ENCODE peak calls at places on chromosome 11, in eight cellular contexts. B is endothelial cell, D is GM12864, W is sigmoid colon, Y is transverse colon, U is upper lobe of right lung, R is A549, V is PC-9. G is an unnamed sample.

GRCh38 chr11:13940611-13941256 is 21.8 kb upstream of the SPON1 start:
- DNase-seq in B (no peak), D (no peak), W (no peak), Y (no peak), U (no peak), R (no peak), V (no peak), G (no peak)

GRCh38 chr11:105915036-105915435 is 107.0 kb downstream of the MSANTD4 start:
- DNase-seq in B (no peak), D (no peak), W (no peak), Y (no peak), U (no peak), R (no peak), V (no peak), G (no peak)

GRCh38 chr11:72781313-72782080 is 12.3 kb downstream of the STARD10 start:
- DNase-seq in B (peak), D (no peak), W (no peak), Y (peak), U (peak), R (no peak), V (peak), G (no peak)

GRCh38 chr11:2867722-2868548 is 17.6 kb downstream of the CDKN1C start:
- DNase-seq in B (no peak), D (no peak), W (no peak), Y (no peak), U (no peak), R (no peak), V (no peak), G (no peak)

GRCh38 chr11:69541501-69542313 is 60.2 kb downstream of the LINC01488 start:
- DNase-seq in B (no peak), D (no peak), W (peak), Y (no peak), U (peak), R (peak), V (no peak), G (peak)

GRCh38 chr11:118634435-118635236 is 27.2 kb downstream of the PHLDB1 start:
- DNase-seq in B (peak), D (no peak), W (peak), Y (peak), U (peak), R (no peak), V (no peak), G (no peak)

GRCh38 chr11:46413755-46414465 is 22.3 kb upstream of the CHRM4 start:
- DNase-seq in B (no peak), D (no peak), W (no peak), Y (no peak), U (peak), R (peak), V (no peak), G (no peak)

GRCh38 chr11:130625907-130626306 is 177.5 kb downstream of the ADAMTS15 start:
- DNase-seq in B (no peak), D (no peak), W (no peak), Y (no peak), U (no peak), R (no peak), V (no peak), G (no peak)

GRCh38 chr11:72553748-72554147 is 119.4 kb upstream of the CLPB start:
- DNase-seq in B (no peak), D (no peak), W (no peak), Y (no peak), U (peak), R (peak), V (no peak), G (no peak)

DNA sequence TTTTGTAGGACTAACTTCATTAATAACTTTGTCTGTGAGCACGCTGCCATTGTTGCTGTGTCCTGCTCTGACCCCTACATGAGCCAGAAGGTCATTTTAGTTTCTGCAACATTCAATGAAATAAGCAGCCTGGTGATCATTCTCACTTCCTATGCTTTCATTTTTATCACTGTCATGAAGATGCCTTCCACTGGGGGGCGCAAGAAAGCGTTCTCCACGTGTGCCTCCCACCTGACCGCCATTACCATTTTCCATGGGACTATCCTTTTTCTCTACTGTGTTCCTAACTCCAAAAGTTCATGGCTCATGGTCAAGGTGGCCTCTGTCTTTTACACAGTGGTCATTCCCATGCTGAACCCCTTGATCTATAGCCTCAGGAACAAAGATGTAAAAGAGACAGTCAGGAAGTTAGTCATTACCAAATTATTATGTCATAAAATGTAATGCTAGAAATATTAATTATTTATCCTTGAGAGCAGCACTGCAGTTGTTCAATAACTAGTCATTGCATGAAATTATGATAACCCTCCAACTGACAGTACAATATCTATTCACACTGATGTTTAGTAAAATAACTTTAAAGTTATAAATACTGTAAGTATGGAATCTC is 46.4 kb upstream of the OR5D13 start:
- DNase-seq in B (no peak), D (no peak), W (no peak), Y (no peak), U (no peak), R (peak), V (peak), G (no peak)
- TF ChIP-seq CTCF in B (peak), D (peak), W (no peak), Y (no peak), U (no peak), R (no peak), V (peak), G (peak)

GRCh38 chr11:76134239-76134638 is 72.1 kb downstream of the WNT11 start:
- DNase-seq in B (no peak), D (no peak), W (no peak), Y (no peak), U (no peak), R (no peak), V (no peak), G (no peak)
- TF ChIP-seq CTCF in B (no peak), D (no peak), W (no peak), Y (no peak), U (no peak), R (no peak), V (no peak), G (no peak)

GRCh38 chr11:75308116-75308515 is 43.3 kb downstream of the ARRB1 start:
- DNase-seq in B (no peak), D (no peak), W (no peak), Y (no peak), U (no peak), R (no peak), V (no peak), G (no peak)

GRCh38 chr11:75305993-75306392 is 45.5 kb downstream of the ARRB1 start:
- DNase-seq in B (no peak), D (no peak), W (peak), Y (no peak), U (no peak), R (no peak), V (no peak), G (no peak)

GRCh38 chr11:75307058-75307457 is 44.4 kb downstream of the ARRB1 start:
- DNase-seq in B (no peak), D (no peak), W (no peak), Y (no peak), U (no peak), R (no peak), V (no peak), G (no peak)

GRCh38 chr11:75308986-75309385 is 42.5 kb downstream of the ARRB1 start:
- DNase-seq in B (no peak), D (no peak), W (no peak), Y (no peak), U (no peak), R (no peak), V (no peak), G (no peak)

DNA sequence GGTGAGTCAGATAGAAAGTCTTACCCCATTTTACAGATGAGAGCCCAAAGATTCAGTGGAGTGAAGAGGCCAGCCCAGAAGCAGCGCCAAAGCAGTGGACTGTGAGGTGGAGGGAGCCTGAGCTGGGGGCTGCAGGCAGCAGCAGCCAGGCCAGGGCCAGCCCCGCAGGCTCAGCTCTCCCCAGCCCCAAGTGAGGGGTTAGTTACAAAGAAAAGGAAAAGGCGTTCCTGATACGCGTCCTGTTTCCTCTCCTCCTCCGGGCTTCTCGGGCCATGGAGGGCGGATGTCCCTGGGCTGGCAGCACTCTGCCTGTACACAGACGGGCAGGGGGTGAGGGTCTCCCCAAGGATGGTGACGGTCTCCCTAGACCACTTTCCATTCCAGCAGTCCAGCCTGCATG is 44.9 kb downstream of the ARRB1 start:
- DNase-seq in B (peak), D (no peak), W (peak), Y (no peak), U (no peak), R (no peak), V (no peak), G (no peak)
- TF ChIP-seq CTCF in B (no peak), D (no peak), W (no peak), Y (no peak), U (no peak), R (no peak), V (no peak), G (no peak)

GRCh38 chr11:58671946-58672345 is 49.5 kb downstream of the CNTF start:
- DNase-seq in B (no peak), D (no peak), W (no peak), Y (no peak), U (no peak), R (no peak), V (no peak), G (no peak)
- TF ChIP-seq CTCF in B (no peak), D (no peak), W (no peak), Y (no peak), U (no peak), R (no peak), V (no peak), G (no peak)

GRCh38 chr11:117059611-117060010 is 38.6 kb downstream of the SIK3 start:
- DNase-seq in B (no peak), D (no peak), W (no peak), Y (no peak), U (no peak), R (no peak), V (no peak), G (no peak)

GRCh38 chr11:117064275-117064674 is 34.0 kb downstream of the SIK3 start:
- DNase-seq in B (no peak), D (no peak), W (no peak), Y (no peak), U (no peak), R (no peak), V (no peak), G (peak)

GRCh38 chr11:117058761-117059233 is 39.4 kb downstream of the SIK3 start:
- DNase-seq in B (no peak), D (no peak), W (no peak), Y (no peak), U (no peak), R (no peak), V (no peak), G (peak)

GRCh38 chr11:117062503-117062902 is 35.7 kb downstream of the SIK3 start:
- DNase-seq in B (no peak), D (no peak), W (no peak), Y (no peak), U (no peak), R (no peak), V (no peak), G (no peak)

DNA sequence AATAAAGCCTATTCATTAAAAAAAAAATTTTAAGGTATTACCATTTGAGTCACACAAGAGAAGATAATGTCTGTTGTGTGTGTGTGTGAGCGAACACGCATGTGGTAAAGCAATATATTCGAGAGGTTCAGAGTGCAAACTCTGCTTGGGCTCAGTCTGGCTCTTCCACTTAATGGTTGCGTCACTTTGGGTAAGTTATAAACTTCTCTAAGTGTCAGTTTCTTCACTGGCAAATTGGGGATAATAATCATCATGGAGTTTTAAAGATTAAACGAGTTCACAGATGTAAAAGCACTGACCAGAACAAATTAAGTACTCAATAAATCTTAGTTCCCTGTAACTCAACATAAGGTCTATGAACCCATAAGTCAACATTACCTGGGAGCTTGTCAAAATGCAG is 37.0 kb downstream of the SIK3 start:
- DNase-seq in B (no peak), D (no peak), W (no peak), Y (no peak), U (no peak), R (no peak), V (no peak), G (no peak)
- TF ChIP-seq CTCF in B (no peak), D (no peak), W (no peak), Y (no peak), U (no peak), R (no peak), V (no peak), G (no peak)

DNA sequence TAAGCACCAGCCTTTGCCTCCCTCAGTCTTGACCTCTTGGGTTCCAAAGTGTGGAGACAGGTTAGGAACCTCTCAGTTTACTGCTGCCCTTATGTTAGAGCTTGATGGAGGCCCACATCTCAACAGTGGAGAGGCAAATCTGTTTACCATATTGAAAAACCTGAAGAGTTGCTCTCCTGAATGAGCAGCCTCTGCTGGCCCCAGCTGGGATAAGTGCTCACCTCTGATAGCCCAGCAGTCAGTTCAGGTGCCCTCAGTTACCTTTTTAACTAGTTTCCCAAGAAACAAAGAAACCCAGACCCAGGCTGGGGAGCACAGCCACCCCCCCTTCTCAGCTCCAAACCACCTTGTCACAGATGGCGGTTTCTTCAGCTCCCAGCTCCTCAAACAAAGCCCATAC is 57.1 kb downstream of the PPFIBP2 start:
- DNase-seq in B (no peak), D (no peak), W (no peak), Y (no peak), U (no peak), R (no peak), V (no peak), G (no peak)
- TF ChIP-seq CTCF in B (no peak), D (peak), W (no peak), Y (no peak), U (no peak), R (no peak), V (no peak), G (no peak)

G was measured in HFFc6.